ENCODE peak calls at places on chromosomes 12 and 14, in nine cellular contexts. H is cardiac fibroblast; M is NCI-H1105; I is KG1; B is activated CD4-positive, alpha-beta T cell treated with anti-CD3 and anti-CD28 coated beads, Interleukin-2, amount 50 U/mL, for 48 hours; F is tibial artery; D is stimulated activated CD8-positive, alpha-beta memory T cell treated with anti-CD3 and anti-CD28 coated beads, Interleukin-12 subunit alpha, Interleukin-12 subunit beta, amount 100 ng/mL, for 4 hours; N is naive B cell; O is endodermal cell. Q is an unnamed sample.

GRCh38 chr14:50714452-50715073 is 46.5 kb upstream of the SAV1 start:
- DNase-seq in H (peak), M (no peak), I (peak), B (no peak), F (no peak), D (no peak), N (peak), O (no peak), Q (no peak)

GRCh38 chr12:3473171-3473570 is 17.8 kb upstream of the PRMT8 start:
- DNase-seq in H (no peak), M (no peak), I (no peak), B (no peak), F (no peak), D (no peak), N (no peak), O (peak), Q (no peak)

GRCh38 chr12:43241971-43242370 is 310.0 kb downstream of the ADAMTS20 start:
- DNase-seq in H (peak), M (no peak), I (no peak), B (no peak), F (no peak), D (no peak), N (no peak), O (no peak), Q (no peak)

GRCh38 chr14:34711169-34711568 is 3.2 kb downstream of the CFL2 start:
- DNase-seq in H (peak), M (peak), I (no peak), B (no peak), F (no peak), D (no peak), N (no peak), O (no peak), Q (no peak)

GRCh38 chr14:56902413-56902812 is 92.1 kb upstream of the OTX2 start:
- DNase-seq in H (no peak), M (no peak), I (no peak), B (no peak), F (no peak), D (no peak), N (no peak), O (no peak), Q (no peak)

GRCh38 chr12:71014180-71014785 is 93.7 kb upstream of the PTPRR start:
- DNase-seq in H (peak), M (peak), I (no peak), B (no peak), F (no peak), D (no peak), N (no peak), O (no peak), Q (no peak)

GRCh38 chr14:98925362-98926040 is 346.5 kb downstream of the BCL11B start:
- DNase-seq in H (no peak), M (no peak), I (no peak), B (no peak), F (peak), D (no peak), N (no peak), O (peak), Q (no peak)

GRCh38 chr14:67577909-67578749 is 21.9 kb downstream of the PIGH start:
- DNase-seq in H (no peak), M (peak), I (no peak), B (no peak), F (no peak), D (no peak), N (no peak), O (no peak), Q (no peak)

GRCh38 chr12:2638273-2639019 is 156.3 kb upstream of the FKBP4 start:
- DNase-seq in H (no peak), M (no peak), I (no peak), B (no peak), F (peak), D (no peak), N (no peak), O (peak), Q (no peak)

GRCh38 chr12:65602579-65603295 is 221.5 kb upstream of the HMGA2 start:
- DNase-seq in H (peak), M (peak), I (no peak), B (peak), F (peak), D (no peak), N (no peak), O (peak), Q (peak)

GRCh38 chr12:95976416-95976832 is 19.7 kb downstream of the HAL start:
- DNase-seq in H (peak), M (no peak), I (no peak), B (no peak), F (no peak), D (no peak), N (no peak), O (no peak), Q (no peak)

GRCh38 chr12:110022980-110023633 is 23.9 kb downstream of the ANKRD13A start:
- DNase-seq in H (peak), M (no peak), I (no peak), B (no peak), F (no peak), D (no peak), N (no peak), O (no peak), Q (no peak)

GRCh38 chr12:25286837-25287236 is 36.1 kb upstream of the KRAS start:
- DNase-seq in H (no peak), M (no peak), I (no peak), B (no peak), F (no peak), D (no peak), N (no peak), O (no peak), Q (no peak)

GRCh38 chr12:39375206-39375808 is 67.6 kb downstream of the KIF21A start:
- DNase-seq in H (no peak), M (no peak), I (no peak), B (no peak), F (no peak), D (no peak), N (no peak), O (peak), Q (no peak)

GRCh38 chr14:61562321-61563161 is 132.8 kb upstream of the HIF1A start:
- DNase-seq in H (peak), M (no peak), I (no peak), B (peak), F (no peak), D (no peak), N (no peak), O (no peak), Q (no peak)

GRCh38 chr14:59004012-59004411 is 184.5 kb upstream of the DAAM1 start:
- DNase-seq in H (peak), M (no peak), I (no peak), B (no peak), F (no peak), D (no peak), N (no peak), O (no peak), Q (no peak)

GRCh38 chr12:107760207-107760816 is 625 bp downstream of the PRDM4 start:
- DNase-seq in H (peak), M (peak), I (peak), B (peak), F (peak), D (peak), N (no peak), O (peak), Q (peak)

GRCh38 chr12:91506461-91506860 is 323.8 kb upstream of the DCN start:
- DNase-seq in H (no peak), M (no peak), I (no peak), B (no peak), F (no peak), D (no peak), N (no peak), O (no peak), Q (no peak)

GRCh38 chr12:94748726-94749421 is 98.5 kb upstream of the TMCC3 start:
- DNase-seq in H (no peak), M (no peak), I (no peak), B (no peak), F (no peak), D (no peak), N (no peak), O (no peak), Q (no peak)

GRCh38 chr14:63781686-63782085 is 53.8 kb upstream of the SGPP1 start:
- DNase-seq in H (no peak), M (no peak), I (no peak), B (no peak), F (no peak), D (no peak), N (no peak), O (no peak), Q (no peak)

GRCh38 chr14:104891121-104891551 is 26.1 kb downstream of the CEP170B start:
- DNase-seq in H (no peak), M (no peak), I (no peak), B (peak), F (no peak), D (no peak), N (no peak), O (peak), Q (no peak)

GRCh38 chr14:90660865-90661570 is 155.2 kb downstream of the TTC7B start:
- DNase-seq in H (no peak), M (no peak), I (no peak), B (no peak), F (no peak), D (no peak), N (no peak), O (no peak), Q (peak)

GRCh38 chr12:40946612-40947194 is 241.4 kb upstream of the PDZRN4 start:
- DNase-seq in H (peak), M (peak), I (no peak), B (no peak), F (no peak), D (no peak), N (peak), O (no peak), Q (no peak)

GRCh38 chr12:122753213-122753571 is 568 bp downstream of the DENR start:
- DNase-seq in H (no peak), M (no peak), I (no peak), B (no peak), F (no peak), D (no peak), N (no peak), O (no peak), Q (no peak)

GRCh38 chr12:18811268-18811667 is 73.3 kb downstream of the CAPZA3 start:
- DNase-seq in H (peak), M (no peak), I (no peak), B (no peak), F (no peak), D (no peak), N (no peak), O (no peak), Q (no peak)

GRCh38 chr14:90733139-90733808 is 83.0 kb downstream of the TTC7B start:
- DNase-seq in H (no peak), M (no peak), I (no peak), B (no peak), F (no peak), D (no peak), N (no peak), O (no peak), Q (no peak)

GRCh38 chr14:31414190-31414833 is 6.0 kb downstream of the HEATR5A start:
- DNase-seq in H (peak), M (no peak), I (no peak), B (no peak), F (no peak), D (no peak), N (no peak), O (no peak), Q (no peak)

GRCh38 chr12:100193085-100193484 is 7.5 kb upstream of the ACTR6 start:
- DNase-seq in H (no peak), M (no peak), I (no peak), B (no peak), F (no peak), D (no peak), N (no peak), O (no peak), Q (no peak)

GRCh38 chr12:4273651-4274395 is at the start of gene CCND2:
- DNase-seq in H (peak), M (peak), I (peak), B (peak), F (peak), D (peak), N (peak), O (peak), Q (peak)

GRCh38 chr14:101707285-101707842 is 54.1 kb upstream of the PPP2R5C start:
- DNase-seq in H (peak), M (peak), I (peak), B (peak), F (no peak), D (no peak), N (peak), O (peak), Q (no peak)

GRCh38 chr14:68669101-68669500 is 123.8 kb downstream of the ZFP36L1 start:
- DNase-seq in H (no peak), M (no peak), I (no peak), B (no peak), F (peak), D (no peak), N (no peak), O (peak), Q (no peak)

GRCh38 chr12:42810006-42810405 is 220.5 kb upstream of the PRICKLE1 start:
- DNase-seq in H (no peak), M (peak), I (no peak), B (no peak), F (no peak), D (no peak), N (no peak), O (no peak), Q (no peak)